ENCODE peak calls at places on chromosomes 5 and 9, in five cellular contexts. L is aorta; O is Jurkat, Clone E6-1; X is WERI-Rb-1; G is transverse colon. Z is an unnamed sample.
A peak's percentile ranks its signal among the peaks of the same experiment; 100 is the strongest.

GRCh38 chr9:2291980-2292704 is 277.0 kb downstream of the SMARCA2 start:
- DNase-seq in L (no peak), O (peak; percentile 12), X (no peak), G (no peak), Z (no peak)

GRCh38 chr5:177343777-177344176 is 7.7 kb downstream of the LMAN2 start:
- DNase-seq in L (no peak), O (no peak), X (no peak), G (no peak), Z (no peak)

GRCh38 chr9:134004881-134005280 is 12.8 kb upstream of the VAV2 start:
- DNase-seq in L (no peak), O (no peak), X (no peak), G (no peak), Z (no peak)

GRCh38 chr9:130715270-130716077 is 21.9 kb downstream of the EXOSC2 start:
- DNase-seq in L (no peak), O (no peak), X (no peak), G (no peak), Z (no peak)

GRCh38 chr5:82259172-82259800 is 18.9 kb downstream of the RPS23 start:
- DNase-seq in L (no peak), O (no peak), X (no peak), G (no peak), Z (no peak)

GRCh38 chr9:96486351-96487029 is 36.5 kb downstream of the HABP4 start:
- DNase-seq in L (peak; percentile 84), O (no peak), X (no peak), G (peak; percentile 25), Z (no peak)

GRCh38 chr5:85590764-85591163 is 1027.0 kb upstream of the COX7C start:
- DNase-seq in L (no peak), O (no peak), X (no peak), G (no peak), Z (no peak)

GRCh38 chr5:39461007-39461682 is 36.4 kb upstream of the DAB2 start:
- DNase-seq in L (peak; percentile 53), O (no peak), X (no peak), G (peak; percentile 33), Z (no peak)

GRCh38 chr9:120926397-120926928 is at the start of gene TRAF1:
- DNase-seq in L (no peak), O (peak; percentile 48), X (no peak), G (no peak), Z (peak; percentile 73)

GRCh38 chr9:79989079-79989478 is 417.3 kb downstream of the TLE4 start:
- DNase-seq in L (no peak), O (no peak), X (no peak), G (no peak), Z (no peak)

GRCh38 chr5:31021181-31021624 is 172.3 kb upstream of the CDH6 start:
- DNase-seq in L (no peak), O (no peak), X (no peak), G (no peak), Z (no peak)

DNA sequence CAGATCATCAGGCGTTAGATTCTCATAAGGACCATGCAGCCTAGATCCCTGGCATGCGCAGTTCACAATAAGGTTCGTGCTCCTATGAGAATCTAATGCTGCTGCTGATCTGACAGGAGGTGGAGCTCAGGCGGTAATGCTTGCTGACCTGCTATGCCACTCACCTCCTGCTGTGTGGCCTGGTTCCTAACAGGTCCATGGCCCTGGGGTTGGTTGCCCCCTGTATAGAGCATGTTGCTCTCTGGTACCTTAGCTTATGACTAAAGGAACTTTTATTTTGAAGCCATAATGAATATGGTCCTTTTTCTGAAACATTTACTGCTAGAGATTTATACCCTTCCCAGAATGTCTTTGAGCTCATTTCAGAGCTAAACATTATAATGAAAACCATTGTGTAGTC is 3.1 kb downstream of the MAN2A1 start:
- DNase-seq in L (no peak), O (no peak), X (peak; percentile 14), G (peak; percentile 16), Z (no peak)
- H3K4me3 ChIP-seq in L (peak overlapping the region; percentile 81), O (no peak overlapping the region), X (no peak overlapping the region), G (no peak overlapping the region), Z (peak overlapping the region; percentile 61)

DNA sequence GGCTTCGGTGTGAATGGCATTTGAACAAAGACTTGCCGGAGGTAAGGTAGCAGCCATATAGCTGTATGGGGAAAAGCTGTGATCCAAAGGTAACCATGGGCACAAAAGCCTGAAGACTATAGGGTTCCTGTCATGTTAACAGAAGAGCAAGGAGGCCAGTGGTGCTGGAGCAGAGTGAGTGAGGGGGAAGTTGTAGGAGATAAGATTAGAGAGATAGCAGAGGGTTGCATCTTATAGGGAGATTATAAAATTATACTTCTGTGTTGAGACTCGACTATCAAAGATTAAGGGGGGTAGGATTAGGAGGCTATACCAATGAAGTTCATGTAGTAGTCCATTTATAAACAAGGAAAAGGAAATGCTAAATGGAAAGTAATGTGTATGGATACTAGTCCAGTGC is 3.3 kb downstream of the NCBP1 start:
- DNase-seq in L (no peak), O (no peak), X (no peak), G (no peak), Z (no peak)
- H3K4me3 ChIP-seq in L (no peak overlapping the region), O (no peak overlapping the region), X (no peak overlapping the region), G (no peak overlapping the region), Z (peak overlapping the region; percentile 63)

GRCh38 chr5:93360436-93361100 is 220.5 kb downstream of the NR2F1-AS1 start:
- DNase-seq in L (no peak), O (no peak), X (no peak), G (no peak), Z (no peak)
- H3K4me3 ChIP-seq in L (no peak overlapping the region), O (no peak overlapping the region), X (no peak overlapping the region), G (no peak overlapping the region), Z (no peak overlapping the region)

DNA sequence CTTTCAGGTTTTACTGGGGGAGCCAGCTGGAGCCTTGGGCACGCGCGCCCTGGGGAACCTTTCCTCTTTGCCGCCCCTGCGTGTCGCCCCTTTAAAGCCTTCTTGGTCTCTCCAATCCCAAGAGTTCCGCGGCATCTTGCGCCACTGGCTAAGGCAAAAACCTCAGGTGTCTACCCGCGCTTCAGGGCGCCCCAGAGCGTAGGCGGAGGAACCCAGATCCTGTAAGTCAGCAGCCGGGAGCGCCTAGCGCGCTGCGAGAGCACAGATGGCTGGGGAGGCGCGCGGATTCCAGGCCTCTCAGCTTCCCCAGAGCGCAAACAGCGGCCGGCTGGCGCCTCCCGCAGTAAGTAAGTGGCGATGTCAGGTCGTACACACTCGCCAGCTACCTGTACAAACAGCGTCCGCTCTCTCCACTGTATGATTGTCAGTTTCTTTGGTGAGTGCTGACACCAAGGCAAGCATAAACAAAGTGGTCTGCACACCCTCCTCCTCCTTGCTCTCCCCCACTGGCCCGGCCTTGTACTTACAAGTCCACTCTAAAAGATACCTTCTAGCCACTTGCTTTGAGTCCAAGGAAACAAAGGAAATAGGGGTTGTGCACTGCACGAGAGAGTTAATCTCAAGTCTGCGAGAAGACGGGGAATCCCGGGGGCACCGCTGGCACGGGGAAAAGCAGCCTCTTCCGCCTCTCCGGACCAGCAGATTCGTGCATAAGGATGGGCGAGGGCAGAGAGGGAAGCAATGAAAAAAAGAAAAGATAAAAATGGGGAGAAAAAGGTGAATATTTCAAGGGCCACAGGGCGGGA is 2.9 kb downstream of the HTR1A start:
- DNase-seq in L (peak; percentile 17), O (no peak), X (peak; percentile 92), G (no peak), Z (no peak)
- H3K4me3 ChIP-seq in L (no peak overlapping the region), O (no peak overlapping the region), X (peak overlapping the region; percentile 67), G (no peak overlapping the region), Z (no peak overlapping the region)